ENCODE peak calls at places on chromosomes 4 and X, in eight cellular contexts. K is endothelial cell; E is NCI-H510A; A is transverse colon; Y is Daoy; L is stimulated activated CD4-positive, alpha-beta T cell treated with anti-CD3 and anti-CD28 coated beads, Interleukin-15, amount 100 ng/mL, for 1 hour; T is neuronal stem cell; O is NCI-H2081. Z is an unnamed sample.

GRCh38 chrX:136953867-136954787 is 73.6 kb upstream of the RBMX start:
- DNase-seq in K (peak), O (peak), T (peak), E (peak), A (peak), Y (peak), L (no peak), Z (peak)

GRCh38 chr4:87910795-87911194 is 64.7 kb upstream of the SPP1 start:
- DNase-seq in A (no peak), L (no peak), K (no peak), Y (no peak), O (no peak), E (no peak), T (no peak), Z (no peak)

GRCh38 chr4:121773873-121774272 is 8.9 kb upstream of the SMIM43 start:
- DNase-seq in Y (no peak), L (no peak), E (no peak), K (no peak), T (no peak), A (no peak), O (no peak), Z (no peak)

GRCh38 chrX:84760560-84760959 is 243.1 kb upstream of the APOOL start:
- DNase-seq in E (no peak), Y (no peak), T (no peak), L (no peak), O (no peak), A (no peak), K (no peak), Z (no peak)

GRCh38 chr4:105895324-105895608 is at the start of gene NPNT:
- DNase-seq in A (peak), O (peak), K (peak), T (no peak), L (no peak), E (peak), Y (peak), Z (no peak)

GRCh38 chr4:142278171-142278570 is 567.9 kb downstream of the INPP4B start:
- DNase-seq in O (no peak), K (no peak), E (no peak), T (no peak), Y (no peak), A (no peak), L (no peak), Z (no peak)

GRCh38 chrX:55008571-55009358 is 8.6 kb downstream of the APEX2 start:
- DNase-seq in T (no peak), A (no peak), L (no peak), K (no peak), Y (peak), O (no peak), E (no peak), Z (no peak)

GRCh38 chr4:684611-685010 is 4.3 kb downstream of the SLC49A3 start:
- DNase-seq in K (no peak), E (no peak), A (no peak), T (no peak), O (no peak), Y (peak), L (no peak), Z (no peak)

GRCh38 chr4:3299122-3299521 is 6.3 kb downstream of the RGS12 start:
- DNase-seq in O (no peak), K (no peak), Y (no peak), E (no peak), T (no peak), A (no peak), L (no peak), Z (no peak)

GRCh38 chrX:49177338-49177833 is 5.7 kb downstream of the PLP2 start:
- DNase-seq in O (no peak), A (no peak), E (no peak), T (no peak), Y (no peak), K (no peak), L (no peak), Z (no peak)

GRCh38 chrX:125620715-125621587 is 301.3 kb downstream of the TEX13C start:
- DNase-seq in T (no peak), E (no peak), A (no peak), L (no peak), O (no peak), Y (no peak), K (no peak), Z (peak)

GRCh38 chrX:56310581-56310980 is 78.4 kb downstream of the KLF8 start:
- DNase-seq in A (no peak), L (no peak), T (no peak), Y (no peak), K (no peak), O (no peak), E (no peak), Z (no peak)

GRCh38 chrX:98362630-98363029 is 1478.9 kb downstream of the RPA4 start:
- DNase-seq in Y (no peak), O (no peak), L (no peak), T (no peak), E (no peak), K (no peak), A (no peak), Z (no peak)

GRCh38 chr4:152063301-152064235 is 302.8 kb upstream of the GATB start:
- DNase-seq in E (peak), K (no peak), O (peak), T (no peak), L (peak), Y (no peak), A (peak), Z (peak)

GRCh38 chrX:110317820-110318663 is at the start of gene AMMECR1:
- DNase-seq in E (peak), O (peak), K (peak), L (peak), T (peak), A (peak), Y (peak), Z (peak)

GRCh38 chrX:153876112-153876491 is 9.9 kb downstream of the L1CAM start:
- DNase-seq in O (no peak), T (no peak), K (no peak), E (no peak), Y (no peak), A (no peak), L (no peak), Z (no peak)

GRCh38 chr4:107701565-107701964 is 18.5 kb downstream of the PAPSS1 start:
- DNase-seq in A (no peak), E (no peak), T (no peak), O (no peak), K (no peak), L (no peak), Y (no peak), Z (no peak)

GRCh38 chrX:56803849-56804681 is 75.0 kb downstream of the NBDY start:
- DNase-seq in L (no peak), O (no peak), T (no peak), Y (no peak), A (peak), E (no peak), K (no peak), Z (no peak)

GRCh38 chrX:13511557-13512330 is 57.7 kb upstream of the EGFL6 start:
- DNase-seq in Y (no peak), E (no peak), K (no peak), T (no peak), O (no peak), L (no peak), A (no peak), Z (no peak)

GRCh38 chrX:10195425-10195824 is 38.6 kb downstream of the CLCN4 start:
- DNase-seq in Y (no peak), T (no peak), E (no peak), L (no peak), A (no peak), K (no peak), O (no peak), Z (no peak)

GRCh38 chrX:56920338-56920997 is 74.9 kb downstream of the SPIN3 start:
- DNase-seq in L (no peak), A (no peak), T (no peak), Y (no peak), O (no peak), K (no peak), E (no peak), Z (peak)

GRCh38 chr4:29081230-29081955 is 1638.8 kb upstream of the PCDH7 start:
- DNase-seq in L (no peak), A (no peak), Y (no peak), K (no peak), T (no peak), O (peak), E (no peak), Z (no peak)

GRCh38 chr4:153221783-153222161 is 17.5 kb downstream of the TRIM2 start:
- DNase-seq in Y (no peak), L (no peak), E (no peak), K (no peak), O (no peak), A (no peak), T (no peak), Z (no peak)

GRCh38 chr4:40458109-40458508 is 123.0 kb downstream of the CHRNA9 start:
- DNase-seq in K (no peak), O (no peak), E (no peak), Y (no peak), T (no peak), L (no peak), A (no peak), Z (no peak)

GRCh38 chr4:109408711-109409110 is 24.9 kb upstream of the SEC24B start:
- DNase-seq in A (no peak), K (no peak), T (no peak), E (no peak), L (no peak), Y (no peak), O (no peak), Z (no peak)

GRCh38 chr4:48315728-48316630 is 25.4 kb upstream of the SLAIN2 start:
- DNase-seq in L (no peak), T (peak), Y (peak), O (peak), E (no peak), A (no peak), K (peak), Z (no peak)

GRCh38 chr4:48184891-48185290 is 50.8 kb upstream of the TXK start:
- DNase-seq in K (no peak), E (no peak), O (peak), T (no peak), Y (no peak), L (no peak), A (no peak), Z (no peak)

GRCh38 chr4:73446336-73446938 is 10.4 kb downstream of the AFP start:
- DNase-seq in T (peak), L (no peak), A (no peak), O (peak), E (peak), K (peak), Y (peak), Z (no peak)

GRCh38 chr4:33031328-33031727 is 2311.2 kb downstream of the PCDH7 start:
- DNase-seq in L (no peak), A (no peak), T (no peak), K (no peak), O (no peak), Y (no peak), E (no peak), Z (no peak)

GRCh38 chr4:100981447-100982204 is 365.7 kb downstream of the PPP3CA start:
- DNase-seq in T (no peak), A (no peak), L (no peak), Y (peak), K (no peak), O (no peak), E (no peak), Z (no peak)

GRCh38 chrX:103310592-103311400 is at the start of gene BEX2:
- DNase-seq in Y (peak), E (peak), A (peak), O (peak), K (peak), L (peak), T (peak), Z (peak)

GRCh38 chr4:186272699-186273370 is 6.8 kb downstream of the F11 start:
- DNase-seq in T (no peak), K (no peak), A (no peak), O (no peak), E (no peak), Y (no peak), L (no peak), Z (no peak)

GRCh38 chr4:77264826-77265225 is 107.8 kb downstream of the CCNG2 start:
- DNase-seq in Y (no peak), E (no peak), O (no peak), L (no peak), T (no peak), K (no peak), A (no peak), Z (no peak)

GRCh38 chr4:181971973-181972372 is 271.2 kb upstream of the TENM3 start:
- DNase-seq in E (no peak), K (no peak), A (no peak), T (no peak), L (no peak), Y (peak), O (no peak), Z (no peak)

GRCh38 chrX:104522386-104522785 is 43.6 kb upstream of the IL1RAPL2 start:
- DNase-seq in K (no peak), Y (no peak), L (no peak), O (no peak), A (no peak), T (no peak), E (no peak), Z (no peak)

GRCh38 chr4:10041036-10041435 is 19.7 kb upstream of the SLC2A9 start:
- DNase-seq in K (no peak), L (no peak), E (no peak), A (no peak), T (no peak), O (no peak), Y (no peak), Z (no peak)